ENCODE peak calls at places on chromosomes 12 and 14, in nine cellular contexts. R is lower lobe of right lung, W is psoas muscle, P is HL-60, V is PC-3, Y is GM13976, L is AG09319, S is H9, X is MM.1S. I is an unnamed sample.
A peak's percentile ranks its signal among the peaks of the same experiment; 100 is the strongest.

GRCh38 chr14:105062048-105062433 is 3.2 kb downstream of the GPR132 start:
- DNase-seq in X (no peak), P (no peak), W (no peak), Y (no peak), L (no peak), V (no peak), S (no peak), R (no peak), I (peak; percentile 43)

GRCh38 chr12:43921666-43922337 is 85.9 kb downstream of the TMEM117 start:
- DNase-seq in R (no peak), Y (no peak), X (no peak), L (no peak), W (no peak), P (no peak), S (no peak), V (no peak), I (no peak)

GRCh38 chr12:6045438-6045837 is 79.0 kb downstream of the VWF start:
- DNase-seq in P (no peak), S (no peak), W (no peak), X (no peak), L (no peak), Y (no peak), R (no peak), V (no peak), I (no peak)

GRCh38 chr12:18684430-18684829 is 53.4 kb downstream of the PLCZ1 start:
- DNase-seq in R (no peak), V (no peak), S (no peak), P (no peak), Y (no peak), L (no peak), W (no peak), X (no peak), I (no peak)

GRCh38 chr12:21941522-21942376 is 523 bp upstream of the ABCC9 start:
- DNase-seq in V (no peak), R (peak; percentile 65), X (no peak), W (peak; percentile 71), L (peak; percentile 10), S (peak; percentile 75), P (no peak), Y (peak; percentile 22), I (no peak)

GRCh38 chr12:44847888-44848770 is 28.0 kb downstream of the NELL2 start:
- DNase-seq in X (peak; percentile 80), S (no peak), R (no peak), P (no peak), W (no peak), L (no peak), V (no peak), Y (no peak), I (no peak)

GRCh38 chr14:74756326-74756725 is 6.8 kb upstream of the YLPM1 start:
- DNase-seq in S (no peak), X (no peak), R (no peak), W (no peak), P (no peak), V (no peak), Y (no peak), L (no peak), I (no peak)

GRCh38 chr12:4412056-4412455 is 32.5 kb upstream of the FGF23 start:
- DNase-seq in R (no peak), S (no peak), P (no peak), W (no peak), X (no peak), L (no peak), V (no peak), Y (no peak), I (no peak)

GRCh38 chr14:65286443-65286842 is 126.1 kb upstream of the FUT8 start:
- DNase-seq in W (no peak), L (no peak), P (no peak), V (peak; percentile 65), X (peak; percentile 43), Y (peak; percentile 59), S (no peak), R (no peak), I (no peak)

GRCh38 chr14:36365766-36366165 is 45.3 kb upstream of the MBIP start:
- DNase-seq in V (no peak), R (no peak), P (no peak), X (no peak), W (no peak), S (no peak), L (no peak), Y (no peak), I (no peak)

GRCh38 chr12:94873368-94874085 is 130.0 kb downstream of the NDUFA12 start:
- DNase-seq in L (no peak), W (peak; percentile 27), V (no peak), S (peak; percentile 55), X (peak; percentile 57), Y (peak; percentile 91), P (no peak), R (no peak), I (no peak)

GRCh38 chr14:89053303-89053702 is 228.9 kb downstream of the TTC8 start:
- DNase-seq in X (no peak), Y (no peak), S (no peak), L (no peak), R (no peak), V (no peak), P (no peak), W (no peak), I (no peak)

GRCh38 chr14:59507063-59507751 is 22.9 kb downstream of the JKAMP start:
- DNase-seq in R (no peak), X (peak; percentile 34), W (peak; percentile 23), Y (peak; percentile 42), V (peak; percentile 95), S (peak; percentile 88), P (peak; percentile 68), L (no peak), I (no peak)

GRCh38 chr12:2629051-2629450 is 165.7 kb upstream of the FKBP4 start:
- DNase-seq in S (no peak), R (no peak), P (no peak), W (no peak), Y (no peak), L (no peak), X (no peak), V (no peak), I (no peak)

GRCh38 chr14:102574840-102575478 is 17.5 kb upstream of the RCOR1 start:
- DNase-seq in S (peak; percentile 84), V (no peak), X (no peak), L (no peak), R (no peak), P (no peak), Y (no peak), W (no peak), I (no peak)

GRCh38 chr12:32983968-32984367 is 87.4 kb upstream of the PKP2 start:
- DNase-seq in Y (no peak), P (no peak), L (no peak), S (peak; percentile 76), W (no peak), X (no peak), V (no peak), R (no peak), I (no peak)

GRCh38 chr14:51458563-51458955 is 193.2 kb upstream of the FRMD6 start:
- DNase-seq in L (no peak), Y (no peak), W (no peak), R (no peak), P (no peak), V (peak; percentile 90), X (no peak), S (no peak), I (no peak)

GRCh38 chr14:40983604-40984003 is 623.1 kb upstream of the LRFN5 start:
- DNase-seq in S (no peak), L (no peak), Y (no peak), W (no peak), X (no peak), P (no peak), R (no peak), V (peak; percentile 63), I (no peak)

GRCh38 chr14:82009076-82009475 is 475.4 kb upstream of the SEL1L start:
- DNase-seq in V (no peak), Y (no peak), W (no peak), R (no peak), S (no peak), P (no peak), L (no peak), X (no peak), I (no peak)

GRCh38 chr12:120496353-120497340 is 734 bp downstream of the DYNLL1 start:
- DNase-seq in P (peak; percentile 61), L (no peak), R (peak; percentile 79), X (peak; percentile 27), Y (peak; percentile 72), S (peak; percentile 53), W (peak; percentile 67), V (peak; percentile 42), I (peak; percentile 48)
- TF ChIP-seq CTCF in P (no peak), L (peak; percentile 3), R (no peak), X (no peak), Y (peak; percentile 42), S (no peak), W (no peak), V (peak; percentile 42), I (no peak)

DNA sequence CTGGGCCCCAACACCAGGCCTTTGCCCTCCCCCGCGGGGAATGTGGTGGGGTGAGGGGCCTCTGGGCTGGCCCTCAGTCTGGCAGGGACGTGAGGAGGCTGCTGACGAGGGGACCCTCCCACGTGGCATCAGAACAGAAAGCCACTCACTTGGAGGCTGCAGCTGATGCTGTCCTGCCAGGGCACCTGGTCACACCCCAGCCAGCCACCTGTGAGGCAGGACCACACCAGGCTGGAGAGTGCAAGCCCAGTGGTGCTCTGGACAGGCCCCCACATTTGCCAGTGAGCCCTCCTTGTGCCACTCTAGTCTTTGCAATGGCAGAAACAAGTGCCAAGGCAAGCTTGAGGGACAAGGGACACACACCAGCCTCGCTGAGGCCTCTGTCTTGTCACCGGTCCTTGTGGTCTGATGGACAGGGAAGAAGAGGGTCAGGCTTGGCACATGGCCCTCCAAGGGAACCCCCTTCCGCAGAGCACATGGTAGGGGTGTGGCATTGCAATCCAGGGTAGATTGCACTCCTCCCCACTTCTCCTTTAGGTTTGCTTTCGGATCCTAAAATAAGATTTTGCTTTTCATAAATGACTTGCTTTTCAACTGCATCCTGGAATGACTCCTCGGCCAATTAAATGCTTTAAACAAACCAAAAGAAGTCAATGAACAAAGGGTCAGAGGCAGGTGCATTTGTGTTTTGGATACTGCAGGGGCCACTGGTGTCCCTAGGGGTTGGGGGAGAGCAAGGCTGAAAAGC is 53.7 kb downstream of the CCDC88C start:
- DNase-seq in R (peak; percentile 78), V (no peak), P (peak; percentile 79), S (no peak), X (peak; percentile 52), W (no peak), Y (peak; percentile 82), L (no peak), I (peak; percentile 93)
- TF ChIP-seq CTCF in R (no peak), V (no peak), P (no peak), S (no peak), X (peak; percentile 13), W (no peak), Y (no peak), L (no peak), I (no peak)

DNA sequence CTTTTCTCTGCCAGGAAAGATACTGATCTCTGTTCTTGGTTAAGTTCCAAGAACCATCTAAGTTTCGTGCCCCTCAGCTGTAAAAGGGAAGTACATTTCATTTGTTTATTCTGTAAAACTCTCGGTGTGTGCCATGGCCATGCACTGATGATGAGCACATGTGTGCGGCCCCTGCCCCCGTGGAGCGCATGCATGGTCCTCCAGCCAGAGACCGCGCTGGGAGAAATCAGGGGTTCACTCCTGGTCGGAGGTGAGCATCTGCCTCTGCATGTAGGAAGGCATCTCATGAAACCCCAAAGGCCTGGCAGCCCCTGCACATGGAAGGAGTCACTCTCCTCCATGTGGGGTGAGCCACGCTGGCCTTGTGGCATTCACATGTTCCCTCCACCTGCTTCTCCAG is 102.5 kb upstream of the RTL1 start:
- DNase-seq in L (no peak), S (peak; percentile 15), R (no peak), V (no peak), P (peak; percentile 14), W (no peak), X (no peak), Y (no peak), I (no peak)
- TF ChIP-seq CTCF in L (no peak), S (no peak), R (no peak), V (no peak), P (no peak), W (no peak), X (no peak), Y (no peak), I (no peak)

GRCh38 chr12:67088401-67089118 is 180.6 kb upstream of the CAND1 start:
- DNase-seq in X (no peak), P (no peak), Y (no peak), R (no peak), L (no peak), W (no peak), V (no peak), S (no peak), I (no peak)
- TF ChIP-seq CTCF in X (no peak), P (no peak), Y (no peak), R (no peak), L (no peak), W (no peak), V (no peak), S (no peak), I (no peak)